ENCODE peak calls at places on chromosomes 5 and 9, in five cellular contexts. T is kidney glomerular epithelial cell; D is D341Med; E is adrenal gland; U is effector memory CD4-positive, alpha-beta T cell. J is an unnamed sample.

GRCh38 chr5:78638423-78638822 is 10.1 kb downstream of the LHFPL2 start:
- DNase-seq in U (no peak), D (no peak), E (peak), T (peak), J (peak)

GRCh38 chr9:133127340-133127981 is 6.4 kb upstream of the RALGDS start:
- DNase-seq in D (no peak), E (peak), U (peak), T (peak), J (peak)

GRCh38 chr5:178787889-178788288 is 57.4 kb upstream of the ZNF354A start:
- DNase-seq in U (no peak), E (no peak), D (no peak), T (no peak), J (no peak)

GRCh38 chr5:118808441-118808840 is 179.9 kb downstream of the DTWD2 start:
- DNase-seq in E (no peak), T (no peak), D (no peak), U (no peak), J (no peak)

GRCh38 chr9:751137-752051 is 90.1 kb upstream of the DMRT1 start:
- DNase-seq in D (no peak), T (peak), E (no peak), U (no peak), J (no peak)

GRCh38 chr9:94919376-94920098 is 193.0 kb downstream of the AOPEP start:
- DNase-seq in U (no peak), T (peak), E (no peak), D (no peak), J (no peak)

GRCh38 chr9:12640021-12640587 is 53.1 kb upstream of the TYRP1 start:
- DNase-seq in E (no peak), U (no peak), D (peak), T (peak), J (no peak)

GRCh38 chr9:77752566-77752965 is 104.4 kb upstream of the GNA14 start:
- DNase-seq in D (no peak), T (peak), U (no peak), E (peak), J (no peak)

GRCh38 chr9:23829580-23830458 is 3.8 kb upstream of the ELAVL2 start:
- DNase-seq in E (no peak), U (no peak), D (no peak), T (peak), J (no peak)

GRCh38 chr9:132631685-132632084 is 38.1 kb downstream of the DDX31 start:
- DNase-seq in D (peak), T (no peak), E (no peak), U (no peak), J (no peak)

GRCh38 chr9:3756071-3756470 is 230.3 kb upstream of the RFX3 start:
- DNase-seq in U (no peak), D (no peak), E (no peak), T (no peak), J (no peak)

GRCh38 chr5:96652769-96653455 is 9.3 kb upstream of the CAST start:
- DNase-seq in E (no peak), T (no peak), U (no peak), D (no peak), J (no peak)

GRCh38 chr9:130732131-130732530 is 38.6 kb downstream of the EXOSC2 start:
- DNase-seq in T (no peak), U (no peak), E (no peak), D (peak), J (no peak)

GRCh38 chr5:149797897-149798296 is 67.8 kb downstream of the PPARGC1B start:
- DNase-seq in T (no peak), U (no peak), E (no peak), D (no peak), J (no peak)

GRCh38 chr5:95817430-95817829 is 5.1 kb downstream of the GLRX start:
- DNase-seq in D (no peak), U (peak), T (peak), E (peak), J (no peak)

GRCh38 chr5:16411741-16412455 is 53.7 kb downstream of the ZNF622 start:
- DNase-seq in U (no peak), E (no peak), T (peak), D (no peak), J (no peak)

GRCh38 chr5:10400834-10401233 is 40.8 kb upstream of the ROPN1L start:
- DNase-seq in U (no peak), T (no peak), D (no peak), E (no peak), J (no peak)

GRCh38 chr5:151764801-151765200 is 6.4 kb upstream of the ATOX1 start:
- DNase-seq in U (no peak), D (no peak), E (no peak), T (no peak), J (no peak)

GRCh38 chr5:150320048-150320555 is 17.4 kb upstream of the ARSI start:
- DNase-seq in T (peak), D (no peak), U (no peak), E (peak), J (peak)

GRCh38 chr5:150122536-150123481 is 32.8 kb downstream of the PDGFRB start:
- DNase-seq in D (no peak), T (no peak), E (no peak), U (no peak), J (no peak)

GRCh38 chr5:88203977-88204735 is 64.5 kb downstream of the TMEM161B start:
- DNase-seq in U (peak), T (no peak), E (no peak), D (peak), J (no peak)

GRCh38 chr9:127711831-127712274 is 3.6 kb downstream of the PTRH1 start:
- DNase-seq in U (no peak), E (no peak), D (no peak), T (no peak), J (no peak)

GRCh38 chr5:39200081-39200480 is 19.3 kb downstream of the FYB1 start:
- DNase-seq in E (no peak), D (no peak), T (no peak), U (no peak), J (no peak)

GRCh38 chr9:72299017-72299603 is 65.9 kb downstream of the ZFAND5 start:
- DNase-seq in T (no peak), D (no peak), E (peak), U (no peak), J (no peak)